ENCODE peak calls at places on chromosomes 5 and 9, in four cellular contexts. Q is lower lobe of right lung, U is right lobe of liver, B is Peyer's patch. R is an unnamed sample. For H3K4me1, the result is how much of the 10 kb centered on the place peaks cover.

GRCh38 chr9:93826209-93826608 is 128.9 kb downstream of the BARX1 start:
- DNase-seq in Q (peak), B (no peak), U (no peak), R (peak)

GRCh38 chr9:116644099-116644688 is 42.9 kb upstream of the TRIM32 start:
- DNase-seq in Q (no peak), B (no peak), U (no peak), R (no peak)

GRCh38 chr5:143219696-143220095 is 183.8 kb downstream of the NR3C1 start:
- DNase-seq in B (no peak), U (no peak), Q (no peak), R (no peak)

GRCh38 chr9:124344291-124345050 is 70.8 kb downstream of the PSMB7 start:
- DNase-seq in B (no peak), Q (peak), U (peak), R (no peak)

GRCh38 chr9:137550958-137551655 is 572 bp upstream of the MRPL41 start:
- DNase-seq in U (peak), Q (peak), B (no peak), R (peak)

GRCh38 chr9:78038620-78039300 is 7.1 kb upstream of the GNAQ start:
- DNase-seq in Q (no peak), U (no peak), B (no peak), R (peak)

GRCh38 chr9:104743377-104743985 is 4.0 kb upstream of the NIPSNAP3A start:
- DNase-seq in B (no peak), U (no peak), Q (no peak), R (peak)

GRCh38 chr5:54874337-54875021 is 110.9 kb downstream of the ESM1 start:
- DNase-seq in Q (no peak), U (no peak), B (no peak), R (no peak)

GRCh38 chr9:101486693-101487442 is 46.8 kb upstream of the RNF20 start:
- DNase-seq in U (peak), B (no peak), Q (peak), R (peak)

GRCh38 chr5:36438765-36439501 is 137.2 kb upstream of the RANBP3L start:
- DNase-seq in U (no peak), B (no peak), Q (no peak), R (no peak)

GRCh38 chr5:35777358-35778087 is 79.2 kb upstream of the IL7R start:
- DNase-seq in Q (peak), U (no peak), B (peak), R (peak)

GRCh38 chr9:124448019-124448418 is 2.2 kb upstream of the ADGRD2 start:
- DNase-seq in Q (no peak), B (no peak), U (peak), R (no peak)

GRCh38 chr9:115923903-115924668 is 229.5 kb upstream of the PAPPA start:
- DNase-seq in Q (no peak), B (no peak), U (peak), R (peak)

GRCh38 chr9:114246558-114246957 is 76.3 kb upstream of the ORM1 start:
- DNase-seq in Q (no peak), U (no peak), B (no peak), R (no peak)

GRCh38 chr9:89378541-89378940 is 60.2 kb downstream of the SECISBP2 start:
- DNase-seq in U (no peak), B (no peak), Q (no peak), R (no peak)

GRCh38 chr5:32228816-32229215 is 54.7 kb upstream of the GOLPH3 start:
- DNase-seq in U (no peak), B (no peak), Q (no peak), R (no peak)

GRCh38 chr9:137068539-137069507 is 1.5 kb downstream of the SAPCD2 start:
- DNase-seq in B (no peak), U (peak), Q (no peak), R (no peak)

GRCh38 chr5:147452137-147452838 is 57.6 kb downstream of the DPYSL3 start:
- DNase-seq in U (no peak), Q (no peak), B (no peak), R (no peak)

GRCh38 chr9:121498487-121499176 is 1.0 kb downstream of the GGTA1 start:
- DNase-seq in U (peak), B (no peak), Q (peak), R (no peak)

GRCh38 chr9:111863636-111864035 is 33.0 kb upstream of the UGCG start:
- DNase-seq in B (no peak), U (no peak), Q (no peak), R (no peak)

GRCh38 chr9:112971415-112971814 is 40.6 kb downstream of the ZNF883 start:
- DNase-seq in U (no peak), Q (no peak), B (no peak), R (peak)

GRCh38 chr9:124011460-124012301 is at the start of gene LHX2:
- DNase-seq in B (no peak), U (peak), Q (no peak), R (peak)

GRCh38 chr9:21709464-21710058 is 92.9 kb upstream of the MTAP start:
- DNase-seq in U (no peak), B (peak), Q (no peak), R (peak)

GRCh38 chr9:123686131-123686848 is 243.6 kb downstream of the DENND1A start:
- DNase-seq in Q (no peak), B (no peak), U (no peak), R (peak)

GRCh38 chr9:128190516-128191405 is 611 bp downstream of the CIZ1 start:
- DNase-seq in U (no peak), Q (no peak), B (no peak), R (no peak)

GRCh38 chr5:104084896-104085295 is 522.3 kb upstream of the NUDT12 start:
- DNase-seq in B (no peak), Q (no peak), U (no peak), R (no peak)

GRCh38 chr5:76325876-76326491 is 77.1 kb upstream of the IQGAP2 start:
- DNase-seq in B (peak), U (no peak), Q (no peak), R (peak)

GRCh38 chr9:79684711-79685575 is 113.2 kb downstream of the TLE4 start:
- DNase-seq in B (no peak), Q (no peak), U (no peak), R (no peak)

GRCh38 chr5:127875235-127876021 is 172.2 kb downstream of the CCDC192 start:
- DNase-seq in Q (no peak), B (peak), U (no peak), R (peak)

GRCh38 chr5:88886756-88887741 is 4.1 kb upstream of the MEF2C start:
- DNase-seq in Q (no peak), U (no peak), B (peak), R (no peak)

GRCh38 chr9:16794871-16795639 is 75.4 kb downstream of the BNC2 start:
- DNase-seq in B (no peak), U (no peak), Q (no peak), R (no peak)

GRCh38 chr9:116671605-116672004 is 15.5 kb upstream of the TRIM32 start:
- DNase-seq in Q (no peak), U (no peak), B (no peak), R (no peak)

DNA sequence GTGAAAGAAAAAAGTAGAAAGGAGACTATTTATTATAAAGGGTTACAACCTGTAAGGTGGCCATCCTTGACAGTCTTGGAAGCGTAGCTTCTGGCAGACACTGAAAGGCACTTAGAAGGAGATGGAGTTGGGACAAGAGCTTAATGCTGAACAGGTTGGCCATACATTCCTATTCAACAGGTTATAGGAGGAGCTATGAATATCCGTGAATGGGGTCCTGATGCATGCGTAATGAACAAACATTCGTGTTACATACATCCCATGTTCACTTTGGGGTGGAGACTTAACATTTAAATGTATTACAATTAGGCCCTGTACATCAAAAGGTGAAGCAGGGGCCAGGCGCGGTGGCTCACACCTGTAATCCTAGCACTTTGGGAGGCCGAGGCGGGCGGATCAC is 33.3 kb upstream of the GTF2H2C start:
- DNase-seq in Q (no peak), B (no peak), U (no peak), R (no peak)
- H3K27ac ChIP-seq in Q (no peak), B (no peak), U (no peak), R (no peak)

DNA sequence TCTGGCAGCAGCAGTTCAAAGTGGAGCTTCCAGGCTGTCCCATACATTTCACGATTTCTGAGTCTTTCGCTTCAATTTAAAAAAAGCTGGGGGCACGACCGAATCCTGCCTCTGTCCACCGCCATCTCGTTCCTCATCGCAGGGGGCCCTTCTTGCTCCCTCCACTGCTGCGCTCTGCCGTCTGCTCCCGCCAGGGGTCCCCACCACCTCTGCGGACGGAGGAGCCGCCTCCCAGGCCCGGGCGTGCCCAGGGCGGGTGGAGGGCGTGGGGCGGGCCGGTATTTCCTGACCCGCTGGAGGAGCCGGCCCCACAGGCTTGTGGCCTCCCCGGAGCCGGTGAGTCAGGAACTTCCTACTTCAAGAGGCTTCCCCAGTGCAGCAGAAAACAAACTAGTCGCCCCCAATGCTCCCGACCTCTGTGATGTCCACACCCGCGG is 50.4 kb downstream of the USP20 start:
- DNase-seq in B (peak), U (peak), Q (peak), R (peak)
- H3K4me3 ChIP-seq in B (peak), U (peak), Q (peak), R (peak)

GRCh38 chr5:90557391-90557790 is 1.2 kb upstream of the ADGRV1 start:
- DNase-seq in U (no peak), B (no peak), Q (no peak), R (peak)
- H3K4me1 ChIP-seq in U (under half), B (under half), Q (under half), R (under half)

GRCh38 chr9:118647331-118647730 is 721.9 kb downstream of the BRINP1 start:
- DNase-seq in Q (no peak), U (no peak), B (no peak), R (no peak)

GRCh38 chr9:118643118-118643517 is 726.1 kb downstream of the BRINP1 start:
- DNase-seq in U (no peak), Q (peak), B (no peak), R (no peak)

GRCh38 chr9:118640836-118641557 is 728.2 kb downstream of the BRINP1 start:
- DNase-seq in B (no peak), U (no peak), Q (no peak), R (no peak)

GRCh38 chr9:118644066-118644465 is 725.2 kb downstream of the BRINP1 start:
- DNase-seq in B (no peak), U (no peak), Q (no peak), R (no peak)
- H3K27ac ChIP-seq in B (no peak), U (no peak), Q (no peak), R (no peak)

GRCh38 chr9:974993-975739 is 1.3 kb upstream of the DMRT3 start:
- DNase-seq in U (no peak), B (no peak), Q (no peak), R (no peak)
- H3K4me3 ChIP-seq in U (no peak), B (no peak), Q (no peak), R (no peak)

DNA sequence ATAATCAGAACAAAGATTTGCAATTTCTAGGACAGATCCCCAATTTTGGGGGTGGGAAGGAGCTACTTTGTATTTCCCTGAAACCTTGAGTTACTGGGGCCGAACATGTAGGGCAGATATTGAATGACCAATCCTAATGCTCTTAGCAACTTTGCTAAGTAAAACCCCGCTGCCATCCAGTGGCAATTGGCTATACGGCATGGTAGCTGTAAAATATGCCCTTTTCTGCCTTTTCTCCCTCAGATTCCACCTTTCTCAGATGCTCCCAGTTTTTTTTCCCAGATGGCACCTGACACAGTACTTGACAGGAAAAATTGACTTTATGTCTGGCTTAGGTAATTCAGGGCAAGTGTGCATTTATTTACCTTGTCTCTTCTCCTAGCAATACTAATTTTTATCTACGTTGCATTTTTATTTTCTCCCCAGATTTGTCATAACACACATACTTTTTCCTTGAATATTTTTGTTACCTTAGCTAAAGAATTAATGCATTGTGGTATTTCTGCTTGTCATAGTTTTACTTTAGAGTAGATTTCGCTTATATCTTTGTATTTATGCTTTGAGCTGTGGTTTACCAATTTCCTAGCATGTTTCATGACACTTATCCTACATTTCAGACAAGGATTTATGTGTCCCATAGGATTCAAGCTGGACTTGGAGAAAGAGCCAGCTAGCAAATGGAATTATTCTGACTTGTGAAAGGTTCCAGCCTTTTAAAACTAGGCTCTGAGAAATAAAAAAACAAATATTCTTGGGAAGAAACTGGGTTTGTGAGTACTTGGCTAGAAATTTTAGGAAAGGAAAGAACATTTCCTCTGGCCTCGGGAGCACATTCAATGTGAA is 37.3 kb downstream of the PIK3R1 start:
- DNase-seq in B (peak), U (no peak), Q (no peak), R (peak)
- H3K4me1 ChIP-seq in B (half or more), U (half or more), Q (half or more), R (under half)

DNA sequence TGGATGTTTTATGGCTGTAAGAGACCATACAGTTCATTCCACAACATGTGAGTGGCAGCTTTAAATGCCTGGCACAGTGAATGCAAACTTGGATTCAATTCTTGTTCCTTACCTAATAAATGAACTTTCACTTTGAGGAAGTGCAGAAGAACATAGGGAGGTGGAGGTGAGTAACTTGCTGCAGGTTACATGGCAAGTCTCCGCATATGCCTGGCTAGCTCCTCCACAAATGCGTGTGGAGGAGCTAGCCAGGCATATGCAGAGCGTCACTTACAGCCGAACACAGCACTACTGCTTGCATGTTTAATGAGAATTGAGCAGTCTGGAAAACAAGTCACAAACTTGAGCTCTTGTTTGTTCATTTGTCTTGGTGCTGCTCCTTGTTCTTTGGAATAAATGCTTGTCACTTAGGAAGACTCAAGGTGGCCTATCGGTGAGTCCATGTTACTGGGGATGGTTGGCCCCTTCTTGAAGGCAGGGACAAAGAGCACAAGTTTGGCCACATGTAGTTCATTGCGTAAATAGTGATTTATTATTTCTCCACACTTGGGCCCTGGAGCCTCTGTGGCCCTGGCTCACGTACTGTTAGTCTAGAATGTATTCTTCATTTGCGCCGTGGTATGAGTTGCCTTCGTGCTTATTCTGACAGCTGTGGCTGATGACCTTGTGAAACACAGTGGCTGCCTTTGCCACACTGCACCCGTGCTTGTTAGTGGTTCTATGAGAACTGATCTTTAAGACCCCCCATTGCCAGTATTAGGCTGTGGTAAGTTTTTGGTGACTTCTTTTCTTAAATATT is 3.1 kb downstream of the ISOC1 start:
- DNase-seq in Q (no peak), U (no peak), B (no peak), R (no peak)
- H3K27ac ChIP-seq in Q (no peak), U (peak), B (no peak), R (no peak)

DNA sequence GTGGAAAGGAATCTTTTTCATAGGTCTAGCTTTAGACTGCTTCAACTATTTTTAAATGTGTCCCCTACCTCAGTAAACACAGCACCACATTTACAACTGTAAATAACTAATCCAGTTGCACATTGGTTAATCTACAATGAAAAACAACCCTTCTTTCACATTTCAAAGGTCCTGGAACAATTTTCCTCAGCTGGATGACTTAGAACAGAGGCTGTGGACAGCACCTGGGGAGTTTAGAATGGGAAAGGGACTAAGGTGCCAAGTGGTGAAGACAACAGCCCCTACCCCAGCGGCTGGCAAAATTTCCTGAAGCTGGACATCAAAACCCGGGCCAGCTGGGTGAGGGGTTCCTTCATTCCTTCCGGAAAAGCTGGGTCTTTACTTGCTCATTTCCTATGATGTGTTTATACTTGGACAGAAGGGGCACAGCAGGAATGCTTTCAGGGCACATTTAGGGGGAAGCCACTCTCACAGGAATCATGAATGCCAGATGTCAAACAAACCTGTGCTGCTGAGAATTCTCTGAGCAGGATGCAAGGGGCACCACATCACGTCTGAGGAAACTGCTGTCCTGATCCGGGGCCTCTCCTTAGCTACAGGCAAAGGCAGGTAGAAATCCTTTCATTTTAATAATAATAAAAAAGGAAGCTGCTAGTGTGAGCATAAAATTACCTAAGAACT is 158.2 kb downstream of the NR2F1-AS1 start:
- DNase-seq in Q (no peak), B (no peak), U (no peak), R (no peak)
- H3K4me3 ChIP-seq in Q (no peak), B (no peak), U (no peak), R (no peak)

DNA sequence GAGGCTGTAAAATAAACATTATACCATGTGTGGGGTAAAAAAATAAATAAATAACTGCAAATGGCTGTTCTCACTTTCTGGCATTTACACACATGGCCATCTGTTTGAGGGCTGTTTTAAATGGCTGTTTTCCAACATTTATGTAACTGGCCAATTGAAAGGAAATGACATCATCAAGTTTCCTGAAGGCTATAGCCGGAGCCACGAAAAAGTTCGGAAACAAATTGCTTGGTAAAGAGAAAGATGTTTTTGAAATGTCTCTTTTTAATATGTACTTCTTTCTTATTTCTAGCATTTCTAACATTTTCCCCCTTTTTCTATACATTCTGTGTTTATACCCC is 95.4 kb upstream of the DAB2 start:
- DNase-seq in Q (no peak), U (no peak), B (no peak), R (no peak)
- H3K4me1 ChIP-seq in Q (under half), U (under half), B (under half), R (under half)

R was measured in small intestine.